ENCODE peak calls at places on chromosomes 13 and 19, in nine cellular contexts. C is fibroblast of mammary gland, K is A549, Z is uterus, D is OCI-LY7, E is cardiac fibroblast, L is neural crest cell, P is lower leg skin, Q is fibroblast of pulmonary artery. U is an unnamed sample.

GRCh38 chr19:34067861-34068271 is 104.4 kb upstream of the LSM14A start:
- DNase-seq in C (peak; percentile 5), K (peak; percentile 89), Z (no peak), D (no peak), E (peak; percentile 9), L (no peak), P (no peak), Q (no peak), U (no peak)

GRCh38 chr13:29906432-29907011 is 56.1 kb upstream of the UBL3 start:
- DNase-seq in C (no peak), K (no peak), Z (no peak), D (no peak), E (no peak), L (no peak), P (no peak), Q (no peak), U (no peak)

GRCh38 chr19:709965-710714 is 1.4 kb downstream of the PALM start:
- DNase-seq in C (no peak), K (no peak), Z (no peak), D (no peak), E (no peak), L (no peak), P (peak; percentile 95), Q (no peak), U (no peak)

GRCh38 chr13:21016487-21016886 is 44.9 kb downstream of the LATS2 start:
- DNase-seq in C (no peak), K (no peak), Z (no peak), D (no peak), E (no peak), L (no peak), P (peak; percentile 23), Q (no peak), U (no peak)

GRCh38 chr19:13150919-13151604 is 851 bp downstream of the IER2 start:
- DNase-seq in C (no peak), K (no peak), Z (peak; percentile 60), D (peak; percentile 34), E (no peak), L (no peak), P (peak; percentile 90), Q (no peak), U (no peak)

GRCh38 chr13:112124100-112124499 is 57.2 kb downstream of the SOX1 start:
- DNase-seq in C (no peak), K (no peak), Z (no peak), D (no peak), E (no peak), L (no peak), P (no peak), Q (no peak), U (no peak)

GRCh38 chr13:31742102-31742695 is 2.9 kb downstream of the RXFP2 start:
- DNase-seq in C (peak; percentile 81), K (peak; percentile 14), Z (peak; percentile 72), D (peak; percentile 64), E (peak; percentile 83), L (peak; percentile 75), P (peak; percentile 91), Q (peak; percentile 82), U (no peak)

GRCh38 chr19:53977991-53978731 is 13.3 kb upstream of the CACNG6 start:
- DNase-seq in C (peak; percentile 80), K (peak; percentile 99), Z (peak; percentile 21), D (no peak), E (peak; percentile 97), L (peak; percentile 70), P (peak; percentile 87), Q (peak; percentile 98), U (peak; percentile 41)

DNA sequence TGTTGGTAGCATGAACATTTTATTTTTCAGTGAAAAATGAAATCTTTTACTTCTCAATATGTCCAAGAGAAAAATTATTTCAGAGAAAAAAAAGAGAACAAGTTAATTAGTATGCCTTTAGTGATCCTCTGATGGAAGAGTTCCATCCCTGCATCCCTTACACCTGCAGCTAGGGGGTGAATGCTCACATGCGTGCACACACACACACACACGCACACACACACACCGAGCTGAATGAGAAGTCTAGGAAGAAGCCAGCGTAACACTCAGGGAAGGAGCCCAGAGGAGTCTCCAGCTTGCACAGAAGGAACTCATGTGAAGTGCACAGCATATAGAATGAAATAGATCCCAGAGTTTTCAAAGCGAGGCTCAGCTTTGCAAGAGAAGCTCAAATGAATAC is 510.5 kb downstream of the IRS2 start:
- DNase-seq in C (peak; percentile 31), K (no peak), Z (no peak), D (peak; percentile 5), E (no peak), L (no peak), P (no peak), Q (no peak), U (no peak)
- TF ChIP-seq CTCF in C (no peak), K (no peak), Z (no peak), D (peak; percentile 20), E (peak; percentile 35), L (peak; percentile 33), P (no peak), Q (peak; percentile 10), U (no peak)

GRCh38 chr13:52652170-52652979 is at the start of gene SUGT1:
- DNase-seq in C (peak; percentile 97), K (peak; percentile 60), Z (peak; percentile 96), D (peak; percentile 97), E (peak; percentile 97), L (peak; percentile 92), P (peak; percentile 99), Q (peak; percentile 98), U (peak; percentile 100)

GRCh38 chr13:52651880-52652169 is 811 bp upstream of the SUGT1 start:
- DNase-seq in C (no peak), K (peak; percentile 11), Z (no peak), D (no peak), E (no peak), L (no peak), P (no peak), Q (no peak), U (no peak)

GRCh38 chr13:52650731-52651130 is 1.9 kb upstream of the SUGT1 start:
- DNase-seq in C (no peak), K (no peak), Z (no peak), D (no peak), E (no peak), L (no peak), P (no peak), Q (no peak), U (no peak)

GRCh38 chr13:52646967-52647366 is 4.7 kb downstream of the HNRNPA1L2 start:
- DNase-seq in C (no peak), K (no peak), Z (no peak), D (no peak), E (no peak), L (no peak), P (no peak), Q (no peak), U (no peak)

DNA sequence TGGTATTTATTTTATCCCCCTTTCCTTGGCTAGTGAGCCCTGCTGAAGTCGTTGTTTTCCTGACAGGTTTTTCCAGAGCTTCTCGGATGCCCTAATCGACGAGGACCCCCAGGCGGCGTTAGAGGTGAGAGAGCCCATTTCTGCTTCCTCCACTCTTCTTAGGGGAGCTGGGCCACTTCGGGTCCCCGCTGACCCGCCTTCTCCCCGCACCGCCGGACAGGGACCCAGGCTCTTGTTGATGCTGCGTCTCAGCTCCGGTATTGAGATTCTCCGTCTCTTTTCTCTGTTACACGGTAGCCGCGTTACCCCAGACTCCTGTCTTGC is 306 bp downstream of the SUGT1 start:
- DNase-seq in C (no peak), K (peak; percentile 6), Z (no peak), D (no peak), E (no peak), L (no peak), P (no peak), Q (no peak), U (peak; percentile 50)
- TF ChIP-seq CTCF in C (no peak), K (no peak), Z (no peak), D (no peak), E (no peak), L (peak; percentile 17), P (no peak), Q (no peak), U (no peak)

GRCh38 chr19:40603071-40603718 is 2.0 kb downstream of the LTBP4 start:
- DNase-seq in C (no peak), K (no peak), Z (no peak), D (no peak), E (peak; percentile 65), L (no peak), P (peak; percentile 83), Q (peak; percentile 70), U (no peak)

GRCh38 chr19:40604647-40605200 is 3.6 kb downstream of the LTBP4 start:
- DNase-seq in C (no peak), K (no peak), Z (no peak), D (peak; percentile 39), E (no peak), L (no peak), P (peak; percentile 92), Q (no peak), U (no peak)

GRCh38 chr19:40603719-40604646 is 2.8 kb downstream of the LTBP4 start:
- DNase-seq in C (peak; percentile 92), K (peak; percentile 99), Z (peak; percentile 99), D (peak; percentile 98), E (peak; percentile 97), L (peak; percentile 82), P (peak; percentile 100), Q (peak; percentile 98), U (peak; percentile 98)

GRCh38 chr19:40607311-40607871 is 6.2 kb downstream of the LTBP4 start:
- DNase-seq in C (no peak), K (no peak), Z (no peak), D (no peak), E (no peak), L (no peak), P (peak; percentile 90), Q (no peak), U (no peak)

DNA sequence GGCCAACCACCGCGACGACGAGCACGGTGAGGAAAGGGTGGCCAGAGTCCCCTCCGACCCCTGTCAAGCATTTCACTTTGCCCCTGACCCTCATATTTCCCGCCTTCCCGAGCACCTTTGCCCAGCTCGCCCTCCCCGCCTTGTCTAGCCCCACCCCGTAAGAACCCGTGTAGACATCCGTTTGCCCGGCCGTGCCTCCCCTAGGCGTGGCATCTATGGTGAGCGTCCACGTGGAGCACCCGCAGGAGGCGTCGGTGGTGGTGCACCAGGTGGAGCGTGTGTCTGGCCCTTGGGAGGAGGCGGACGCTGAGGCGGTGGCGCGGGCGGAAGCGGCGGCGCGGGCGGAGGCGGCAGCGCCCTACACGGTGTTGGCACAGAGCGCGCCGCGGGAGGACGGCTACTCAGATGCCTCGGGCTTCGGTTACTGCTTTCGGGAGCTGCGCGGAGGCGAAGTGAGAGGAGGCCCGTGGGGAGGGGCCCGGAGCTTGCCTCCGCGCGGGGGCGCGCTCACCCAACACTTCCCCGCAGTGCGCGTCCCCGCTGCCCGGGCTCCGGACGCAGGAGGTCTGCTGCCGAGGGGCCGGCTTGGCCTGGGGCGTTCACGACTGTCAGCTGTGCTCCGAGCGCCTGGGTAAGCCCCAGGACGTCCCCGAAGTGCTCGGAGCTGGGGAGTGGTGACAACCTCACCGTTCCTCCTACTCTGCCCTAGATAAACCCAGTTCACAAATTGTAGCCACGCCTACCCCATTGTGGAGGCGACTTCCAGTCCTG is 4.2 kb downstream of the LTBP4 start:
- DNase-seq in C (peak; percentile 53), K (peak; percentile 99), Z (peak; percentile 67), D (peak; percentile 85), E (peak; percentile 48), L (no peak), P (peak; percentile 95), Q (peak; percentile 55), U (peak; percentile 92)
- TF ChIP-seq CTCF in C (no peak), K (peak; percentile 81), Z (peak; percentile 29), D (peak; percentile 60), E (no peak), L (no peak), P (no peak), Q (no peak), U (no peak)

DNA sequence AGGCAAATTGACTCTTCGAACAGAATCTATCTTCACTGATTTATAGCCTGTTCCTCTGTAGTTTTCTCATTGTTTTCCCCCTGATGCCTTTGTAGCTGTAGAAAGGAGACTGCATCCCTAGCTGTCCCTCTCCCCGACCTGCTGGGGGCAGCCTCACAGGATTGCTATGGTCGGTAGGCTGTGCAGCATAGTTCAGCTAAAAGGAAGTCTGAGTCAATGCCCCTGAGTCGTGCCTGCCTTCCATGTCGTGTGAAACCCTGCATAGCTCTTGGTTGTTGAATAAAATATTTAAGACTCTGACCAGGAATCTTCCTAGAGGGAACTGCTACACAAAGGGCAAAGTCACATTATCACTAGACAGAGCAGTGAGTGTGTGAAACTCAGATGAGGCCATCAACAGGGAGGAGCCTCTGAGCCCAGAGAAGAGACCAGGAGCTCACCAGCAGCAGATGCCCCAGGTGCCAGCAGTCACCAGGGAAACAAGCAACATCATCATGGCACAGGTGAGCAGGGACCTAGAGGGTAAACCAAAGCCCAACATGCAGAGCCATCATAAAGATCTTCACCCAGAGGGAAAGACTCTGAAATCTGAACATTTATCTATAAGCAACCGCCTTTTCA is 108.4 kb upstream of the NBEA start:
- DNase-seq in C (no peak), K (no peak), Z (no peak), D (peak; percentile 1), E (peak; percentile 4), L (no peak), P (no peak), Q (peak; percentile 7), U (no peak)
- TF ChIP-seq CTCF in C (no peak), K (no peak), Z (no peak), D (peak; percentile 42), E (no peak), L (no peak), P (no peak), Q (peak; percentile 3), U (no peak)

U was measured in left lung.